ENCODE peak calls at places on chromosomes 7 and 10, in seven cellular contexts. One of them, this sample, is unnamed.

GRCh38 chr10:61795147-61795546 is 106.4 kb upstream of the ARID5B start:
- DNase-seq in Caki2: no peak
- DNase-seq in stimulated activated CD8-positive, alpha-beta memory T cell treated with anti-CD3 and anti-CD28 coated beads, Interleukin-7, amount 100 ng/mL, for 1 hour: no peak
- DNase-seq in M059J: no peak
- DNase-seq in transverse colon: no peak
- DNase-seq in stimulated activated naive CD8-positive, alpha-beta T cell treated with anti-CD3 and anti-CD28 coated beads, Interleukin-15, Interleukin-2, amounts not matched to agents 100 U/mL and 50 U/mL, for 24 hours: no peak
- DNase-seq in mucosa of gallbladder: no peak
- DNase-seq in this sample: no peak

GRCh38 chr7:4806983-4807625 is 31.7 kb downstream of the AP5Z1 start:
- DNase-seq in transverse colon: no peak
- DNase-seq in stimulated activated naive CD8-positive, alpha-beta T cell treated with anti-CD3 and anti-CD28 coated beads, Interleukin-15, Interleukin-2, amounts not matched to agents 100 U/mL and 50 U/mL, for 24 hours: no peak
- DNase-seq in stimulated activated CD8-positive, alpha-beta memory T cell treated with anti-CD3 and anti-CD28 coated beads, Interleukin-7, amount 100 ng/mL, for 1 hour: no peak
- DNase-seq in Caki2: no peak
- DNase-seq in mucosa of gallbladder: no peak
- DNase-seq in M059J: no peak
- DNase-seq in this sample: no peak

GRCh38 chr10:110387983-110388681 is 83.4 kb upstream of the SMNDC1 start:
- DNase-seq in Caki2: no peak
- DNase-seq in stimulated activated CD8-positive, alpha-beta memory T cell treated with anti-CD3 and anti-CD28 coated beads, Interleukin-7, amount 100 ng/mL, for 1 hour: no peak
- DNase-seq in transverse colon: no peak
- DNase-seq in mucosa of gallbladder: no peak
- DNase-seq in M059J: peak; percentile 58
- DNase-seq in stimulated activated naive CD8-positive, alpha-beta T cell treated with anti-CD3 and anti-CD28 coated beads, Interleukin-15, Interleukin-2, amounts not matched to agents 100 U/mL and 50 U/mL, for 24 hours: peak; percentile 54
- DNase-seq in this sample: peak; percentile 9

GRCh38 chr7:36657031-36657660 is 67.1 kb downstream of the AOAH start:
- DNase-seq in transverse colon: no peak
- DNase-seq in M059J: no peak
- DNase-seq in stimulated activated CD8-positive, alpha-beta memory T cell treated with anti-CD3 and anti-CD28 coated beads, Interleukin-7, amount 100 ng/mL, for 1 hour: no peak
- DNase-seq in Caki2: no peak
- DNase-seq in mucosa of gallbladder: no peak
- DNase-seq in stimulated activated naive CD8-positive, alpha-beta T cell treated with anti-CD3 and anti-CD28 coated beads, Interleukin-15, Interleukin-2, amounts not matched to agents 100 U/mL and 50 U/mL, for 24 hours: no peak
- DNase-seq in this sample: no peak

GRCh38 chr10:101273736-101274135 is 44.5 kb upstream of the LBX1 start:
- DNase-seq in M059J: peak; percentile 25
- DNase-seq in stimulated activated CD8-positive, alpha-beta memory T cell treated with anti-CD3 and anti-CD28 coated beads, Interleukin-7, amount 100 ng/mL, for 1 hour: no peak
- DNase-seq in mucosa of gallbladder: no peak
- DNase-seq in stimulated activated naive CD8-positive, alpha-beta T cell treated with anti-CD3 and anti-CD28 coated beads, Interleukin-15, Interleukin-2, amounts not matched to agents 100 U/mL and 50 U/mL, for 24 hours: no peak
- DNase-seq in transverse colon: no peak
- DNase-seq in Caki2: no peak
- DNase-seq in this sample: no peak

GRCh38 chr7:103540986-103541385 is 95.0 kb upstream of the SLC26A5 start:
- DNase-seq in Caki2: no peak
- DNase-seq in mucosa of gallbladder: peak; percentile 46
- DNase-seq in stimulated activated CD8-positive, alpha-beta memory T cell treated with anti-CD3 and anti-CD28 coated beads, Interleukin-7, amount 100 ng/mL, for 1 hour: no peak
- DNase-seq in M059J: peak; percentile 60
- DNase-seq in transverse colon: no peak
- DNase-seq in stimulated activated naive CD8-positive, alpha-beta T cell treated with anti-CD3 and anti-CD28 coated beads, Interleukin-15, Interleukin-2, amounts not matched to agents 100 U/mL and 50 U/mL, for 24 hours: no peak
- DNase-seq in this sample: no peak

GRCh38 chr10:74841265-74841973 is 15.0 kb downstream of the KAT6B start:
- DNase-seq in transverse colon: no peak
- DNase-seq in mucosa of gallbladder: no peak
- DNase-seq in stimulated activated naive CD8-positive, alpha-beta T cell treated with anti-CD3 and anti-CD28 coated beads, Interleukin-15, Interleukin-2, amounts not matched to agents 100 U/mL and 50 U/mL, for 24 hours: no peak
- DNase-seq in Caki2: no peak
- DNase-seq in stimulated activated CD8-positive, alpha-beta memory T cell treated with anti-CD3 and anti-CD28 coated beads, Interleukin-7, amount 100 ng/mL, for 1 hour: no peak
- DNase-seq in M059J: peak; percentile 27
- DNase-seq in this sample: no peak

GRCh38 chr7:5232485-5232837 is 42.4 kb downstream of the WIPI2 start:
- DNase-seq in Caki2: no peak
- DNase-seq in stimulated activated CD8-positive, alpha-beta memory T cell treated with anti-CD3 and anti-CD28 coated beads, Interleukin-7, amount 100 ng/mL, for 1 hour: no peak
- DNase-seq in mucosa of gallbladder: no peak
- DNase-seq in stimulated activated naive CD8-positive, alpha-beta T cell treated with anti-CD3 and anti-CD28 coated beads, Interleukin-15, Interleukin-2, amounts not matched to agents 100 U/mL and 50 U/mL, for 24 hours: no peak
- DNase-seq in transverse colon: no peak
- DNase-seq in M059J: no peak
- DNase-seq in this sample: no peak

GRCh38 chr7:120259382-120259781 is 13.6 kb upstream of the KCND2 start:
- DNase-seq in stimulated activated CD8-positive, alpha-beta memory T cell treated with anti-CD3 and anti-CD28 coated beads, Interleukin-7, amount 100 ng/mL, for 1 hour: no peak
- DNase-seq in transverse colon: no peak
- DNase-seq in mucosa of gallbladder: no peak
- DNase-seq in Caki2: no peak
- DNase-seq in M059J: no peak
- DNase-seq in stimulated activated naive CD8-positive, alpha-beta T cell treated with anti-CD3 and anti-CD28 coated beads, Interleukin-15, Interleukin-2, amounts not matched to agents 100 U/mL and 50 U/mL, for 24 hours: no peak
- DNase-seq in this sample: no peak

GRCh38 chr10:130458509-130458908 is 322.3 kb downstream of the GLRX3 start:
- DNase-seq in M059J: no peak
- DNase-seq in Caki2: no peak
- DNase-seq in transverse colon: no peak
- DNase-seq in mucosa of gallbladder: no peak
- DNase-seq in stimulated activated CD8-positive, alpha-beta memory T cell treated with anti-CD3 and anti-CD28 coated beads, Interleukin-7, amount 100 ng/mL, for 1 hour: no peak
- DNase-seq in stimulated activated naive CD8-positive, alpha-beta T cell treated with anti-CD3 and anti-CD28 coated beads, Interleukin-15, Interleukin-2, amounts not matched to agents 100 U/mL and 50 U/mL, for 24 hours: no peak
- DNase-seq in this sample: no peak

GRCh38 chr7:128880791-128881457 is 18.3 kb downstream of the ATP6V1F start:
- DNase-seq in stimulated activated naive CD8-positive, alpha-beta T cell treated with anti-CD3 and anti-CD28 coated beads, Interleukin-15, Interleukin-2, amounts not matched to agents 100 U/mL and 50 U/mL, for 24 hours: no peak
- DNase-seq in Caki2: no peak
- DNase-seq in stimulated activated CD8-positive, alpha-beta memory T cell treated with anti-CD3 and anti-CD28 coated beads, Interleukin-7, amount 100 ng/mL, for 1 hour: no peak
- DNase-seq in transverse colon: no peak
- DNase-seq in M059J: no peak
- DNase-seq in mucosa of gallbladder: no peak
- DNase-seq in this sample: no peak

GRCh38 chr10:97812696-97813095 is 36.9 kb upstream of the GOLGA7B start:
- DNase-seq in stimulated activated CD8-positive, alpha-beta memory T cell treated with anti-CD3 and anti-CD28 coated beads, Interleukin-7, amount 100 ng/mL, for 1 hour: no peak
- DNase-seq in mucosa of gallbladder: no peak
- DNase-seq in M059J: no peak
- DNase-seq in Caki2: peak; percentile 50
- DNase-seq in transverse colon: no peak
- DNase-seq in stimulated activated naive CD8-positive, alpha-beta T cell treated with anti-CD3 and anti-CD28 coated beads, Interleukin-15, Interleukin-2, amounts not matched to agents 100 U/mL and 50 U/mL, for 24 hours: no peak
- DNase-seq in this sample: no peak

GRCh38 chr7:73738220-73738611 is 386 bp downstream of the ABHD11 start:
- DNase-seq in stimulated activated CD8-positive, alpha-beta memory T cell treated with anti-CD3 and anti-CD28 coated beads, Interleukin-7, amount 100 ng/mL, for 1 hour: no peak
- DNase-seq in M059J: peak; percentile 66
- DNase-seq in transverse colon: peak; percentile 81
- DNase-seq in mucosa of gallbladder: no peak
- DNase-seq in stimulated activated naive CD8-positive, alpha-beta T cell treated with anti-CD3 and anti-CD28 coated beads, Interleukin-15, Interleukin-2, amounts not matched to agents 100 U/mL and 50 U/mL, for 24 hours: peak; percentile 78
- DNase-seq in Caki2: peak; percentile 76
- DNase-seq in this sample: peak; percentile 45

GRCh38 chr10:61175331-61175730 is 231.3 kb upstream of the RHOBTB1 start:
- DNase-seq in transverse colon: no peak
- DNase-seq in stimulated activated CD8-positive, alpha-beta memory T cell treated with anti-CD3 and anti-CD28 coated beads, Interleukin-7, amount 100 ng/mL, for 1 hour: no peak
- DNase-seq in M059J: no peak
- DNase-seq in Caki2: no peak
- DNase-seq in mucosa of gallbladder: no peak
- DNase-seq in stimulated activated naive CD8-positive, alpha-beta T cell treated with anti-CD3 and anti-CD28 coated beads, Interleukin-15, Interleukin-2, amounts not matched to agents 100 U/mL and 50 U/mL, for 24 hours: no peak
- DNase-seq in this sample: no peak

GRCh38 chr10:7707102-7707501 is 4.0 kb downstream of the ITIH2 start:
- DNase-seq in M059J: no peak
- DNase-seq in Caki2: no peak
- DNase-seq in stimulated activated CD8-positive, alpha-beta memory T cell treated with anti-CD3 and anti-CD28 coated beads, Interleukin-7, amount 100 ng/mL, for 1 hour: no peak
- DNase-seq in mucosa of gallbladder: no peak
- DNase-seq in stimulated activated naive CD8-positive, alpha-beta T cell treated with anti-CD3 and anti-CD28 coated beads, Interleukin-15, Interleukin-2, amounts not matched to agents 100 U/mL and 50 U/mL, for 24 hours: no peak
- DNase-seq in transverse colon: no peak
- DNase-seq in this sample: no peak

GRCh38 chr7:6186578-6186977 is 85.8 kb downstream of the CYTH3 start:
- DNase-seq in stimulated activated naive CD8-positive, alpha-beta T cell treated with anti-CD3 and anti-CD28 coated beads, Interleukin-15, Interleukin-2, amounts not matched to agents 100 U/mL and 50 U/mL, for 24 hours: no peak
- DNase-seq in transverse colon: no peak
- DNase-seq in Caki2: no peak
- DNase-seq in M059J: no peak
- DNase-seq in mucosa of gallbladder: no peak
- DNase-seq in stimulated activated CD8-positive, alpha-beta memory T cell treated with anti-CD3 and anti-CD28 coated beads, Interleukin-7, amount 100 ng/mL, for 1 hour: no peak
- DNase-seq in this sample: no peak

GRCh38 chr10:127774771-127775559 is 38.0 kb downstream of the FOXI2 start:
- DNase-seq in Caki2: no peak
- DNase-seq in M059J: no peak
- DNase-seq in transverse colon: no peak
- DNase-seq in mucosa of gallbladder: no peak
- DNase-seq in stimulated activated CD8-positive, alpha-beta memory T cell treated with anti-CD3 and anti-CD28 coated beads, Interleukin-7, amount 100 ng/mL, for 1 hour: no peak
- DNase-seq in stimulated activated naive CD8-positive, alpha-beta T cell treated with anti-CD3 and anti-CD28 coated beads, Interleukin-15, Interleukin-2, amounts not matched to agents 100 U/mL and 50 U/mL, for 24 hours: no peak
- DNase-seq in this sample: no peak

GRCh38 chr7:158655931-158656441 is 48.6 kb downstream of the NCAPG2 start:
- DNase-seq in Caki2: no peak
- DNase-seq in mucosa of gallbladder: no peak
- DNase-seq in transverse colon: no peak
- DNase-seq in stimulated activated CD8-positive, alpha-beta memory T cell treated with anti-CD3 and anti-CD28 coated beads, Interleukin-7, amount 100 ng/mL, for 1 hour: no peak
- DNase-seq in M059J: no peak
- DNase-seq in stimulated activated naive CD8-positive, alpha-beta T cell treated with anti-CD3 and anti-CD28 coated beads, Interleukin-15, Interleukin-2, amounts not matched to agents 100 U/mL and 50 U/mL, for 24 hours: peak; percentile 47
- DNase-seq in this sample: no peak

GRCh38 chr7:17965600-17965999 is 25.3 kb upstream of the SNX13 start:
- DNase-seq in mucosa of gallbladder: no peak
- DNase-seq in M059J: peak; percentile 74
- DNase-seq in stimulated activated naive CD8-positive, alpha-beta T cell treated with anti-CD3 and anti-CD28 coated beads, Interleukin-15, Interleukin-2, amounts not matched to agents 100 U/mL and 50 U/mL, for 24 hours: no peak
- DNase-seq in Caki2: no peak
- DNase-seq in transverse colon: no peak
- DNase-seq in stimulated activated CD8-positive, alpha-beta memory T cell treated with anti-CD3 and anti-CD28 coated beads, Interleukin-7, amount 100 ng/mL, for 1 hour: no peak
- DNase-seq in this sample: no peak

GRCh38 chr10:3895045-3895609 is 110.1 kb upstream of the KLF6 start:
- DNase-seq in Caki2: peak; percentile 95
- DNase-seq in transverse colon: no peak
- DNase-seq in stimulated activated CD8-positive, alpha-beta memory T cell treated with anti-CD3 and anti-CD28 coated beads, Interleukin-7, amount 100 ng/mL, for 1 hour: no peak
- DNase-seq in mucosa of gallbladder: no peak
- DNase-seq in M059J: peak; percentile 65
- DNase-seq in stimulated activated naive CD8-positive, alpha-beta T cell treated with anti-CD3 and anti-CD28 coated beads, Interleukin-15, Interleukin-2, amounts not matched to agents 100 U/mL and 50 U/mL, for 24 hours: no peak
- DNase-seq in this sample: no peak

GRCh38 chr10:16950686-16951681 is 133.8 kb upstream of the RSU1 start:
- DNase-seq in stimulated activated naive CD8-positive, alpha-beta T cell treated with anti-CD3 and anti-CD28 coated beads, Interleukin-15, Interleukin-2, amounts not matched to agents 100 U/mL and 50 U/mL, for 24 hours: peak; percentile 24
- DNase-seq in mucosa of gallbladder: no peak
- DNase-seq in transverse colon: no peak
- DNase-seq in stimulated activated CD8-positive, alpha-beta memory T cell treated with anti-CD3 and anti-CD28 coated beads, Interleukin-7, amount 100 ng/mL, for 1 hour: no peak
- DNase-seq in M059J: peak; percentile 71
- DNase-seq in Caki2: peak; percentile 64
- DNase-seq in this sample: no peak

GRCh38 chr7:61111-61510 is 131.3 kb upstream of the FAM20C start:
- DNase-seq in mucosa of gallbladder: no peak
- DNase-seq in stimulated activated CD8-positive, alpha-beta memory T cell treated with anti-CD3 and anti-CD28 coated beads, Interleukin-7, amount 100 ng/mL, for 1 hour: no peak
- DNase-seq in transverse colon: peak; percentile 5
- DNase-seq in stimulated activated naive CD8-positive, alpha-beta T cell treated with anti-CD3 and anti-CD28 coated beads, Interleukin-15, Interleukin-2, amounts not matched to agents 100 U/mL and 50 U/mL, for 24 hours: no peak
- DNase-seq in M059J: no peak
- DNase-seq in Caki2: no peak
- DNase-seq in this sample: no peak

GRCh38 chr10:301536-301935 is 166.3 kb downstream of the ZMYND11 start:
- DNase-seq in stimulated activated naive CD8-positive, alpha-beta T cell treated with anti-CD3 and anti-CD28 coated beads, Interleukin-15, Interleukin-2, amounts not matched to agents 100 U/mL and 50 U/mL, for 24 hours: no peak
- DNase-seq in transverse colon: no peak
- DNase-seq in mucosa of gallbladder: no peak
- DNase-seq in M059J: no peak
- DNase-seq in stimulated activated CD8-positive, alpha-beta memory T cell treated with anti-CD3 and anti-CD28 coated beads, Interleukin-7, amount 100 ng/mL, for 1 hour: no peak
- DNase-seq in Caki2: no peak
- DNase-seq in this sample: no peak

GRCh38 chr7:151851160-151851751 is 25.7 kb downstream of the PRKAG2 start:
- DNase-seq in mucosa of gallbladder: no peak
- DNase-seq in stimulated activated naive CD8-positive, alpha-beta T cell treated with anti-CD3 and anti-CD28 coated beads, Interleukin-15, Interleukin-2, amounts not matched to agents 100 U/mL and 50 U/mL, for 24 hours: peak; percentile 63
- DNase-seq in transverse colon: no peak
- DNase-seq in M059J: peak; percentile 57
- DNase-seq in stimulated activated CD8-positive, alpha-beta memory T cell treated with anti-CD3 and anti-CD28 coated beads, Interleukin-7, amount 100 ng/mL, for 1 hour: no peak
- DNase-seq in Caki2: no peak
- DNase-seq in this sample: no peak

GRCh38 chr7:30366606-30367005 is 82.2 kb downstream of the ZNRF2 start:
- DNase-seq in M059J: peak; percentile 36
- DNase-seq in Caki2: no peak
- DNase-seq in stimulated activated CD8-positive, alpha-beta memory T cell treated with anti-CD3 and anti-CD28 coated beads, Interleukin-7, amount 100 ng/mL, for 1 hour: no peak
- DNase-seq in transverse colon: no peak
- DNase-seq in stimulated activated naive CD8-positive, alpha-beta T cell treated with anti-CD3 and anti-CD28 coated beads, Interleukin-15, Interleukin-2, amounts not matched to agents 100 U/mL and 50 U/mL, for 24 hours: no peak
- DNase-seq in mucosa of gallbladder: no peak
- DNase-seq in this sample: no peak

GRCh38 chr10:98858525-98858924 is 377.1 kb downstream of the HPSE2 start:
- DNase-seq in mucosa of gallbladder: no peak
- DNase-seq in transverse colon: no peak
- DNase-seq in Caki2: no peak
- DNase-seq in stimulated activated CD8-positive, alpha-beta memory T cell treated with anti-CD3 and anti-CD28 coated beads, Interleukin-7, amount 100 ng/mL, for 1 hour: no peak
- DNase-seq in stimulated activated naive CD8-positive, alpha-beta T cell treated with anti-CD3 and anti-CD28 coated beads, Interleukin-15, Interleukin-2, amounts not matched to agents 100 U/mL and 50 U/mL, for 24 hours: no peak
- DNase-seq in M059J: peak; percentile 5
- DNase-seq in this sample: no peak

GRCh38 chr10:132397671-132398565 is 918 bp downstream of the PWWP2B start:
- DNase-seq in stimulated activated naive CD8-positive, alpha-beta T cell treated with anti-CD3 and anti-CD28 coated beads, Interleukin-15, Interleukin-2, amounts not matched to agents 100 U/mL and 50 U/mL, for 24 hours: peak; percentile 54
- DNase-seq in stimulated activated CD8-positive, alpha-beta memory T cell treated with anti-CD3 and anti-CD28 coated beads, Interleukin-7, amount 100 ng/mL, for 1 hour: no peak
- DNase-seq in mucosa of gallbladder: peak; percentile 69
- DNase-seq in M059J: peak; percentile 61
- DNase-seq in Caki2: peak; percentile 30
- DNase-seq in transverse colon: peak; percentile 67
- DNase-seq in this sample: peak; percentile 11

GRCh38 chr7:121097577-121097976 is 109.1 kb downstream of the CPED1 start:
- DNase-seq in transverse colon: no peak
- DNase-seq in stimulated activated naive CD8-positive, alpha-beta T cell treated with anti-CD3 and anti-CD28 coated beads, Interleukin-15, Interleukin-2, amounts not matched to agents 100 U/mL and 50 U/mL, for 24 hours: no peak
- DNase-seq in stimulated activated CD8-positive, alpha-beta memory T cell treated with anti-CD3 and anti-CD28 coated beads, Interleukin-7, amount 100 ng/mL, for 1 hour: no peak
- DNase-seq in M059J: no peak
- DNase-seq in mucosa of gallbladder: no peak
- DNase-seq in Caki2: no peak
- DNase-seq in this sample: no peak

This sample was measured in T-cell.